ENCODE peak calls at places on chromosomes 4 and X, in six cellular contexts. Q, B, U, S, X and Y are unnamed samples.

GRCh38 chr4:150209140-150209829 is 131.0 kb downstream of the DCLK2 start:
- DNase-seq in Q (peak), B (peak), U (peak), S (peak), X (peak), Y (peak)

GRCh38 chrX:17876135-17876534 is 15.0 kb upstream of the RAI2 start:
- DNase-seq in Q (no peak), B (no peak), U (no peak), S (no peak), X (peak), Y (no peak)

GRCh38 chr4:125838239-125838601 is 523.5 kb downstream of the FAT4 start:
- DNase-seq in Q (no peak), B (no peak), U (no peak), S (no peak), X (no peak), Y (no peak)

GRCh38 chr4:106898621-106899230 is 137.4 kb downstream of the DKK2 start:
- DNase-seq in Q (peak), B (no peak), U (peak), S (no peak), X (peak), Y (peak)

GRCh38 chrX:42585842-42586621 is 191.9 kb downstream of the PPP1R2C start:
- DNase-seq in Q (no peak), B (no peak), U (no peak), S (no peak), X (no peak), Y (no peak)

GRCh38 chr4:110068248-110068647 is 130.2 kb downstream of the ELOVL6 start:
- DNase-seq in Q (no peak), B (no peak), U (no peak), S (no peak), X (no peak), Y (no peak)

GRCh38 chrX:119870626-119871131 is 854 bp downstream of the RNF113A start:
- DNase-seq in Q (peak), B (peak), U (peak), S (no peak), X (peak), Y (no peak)

GRCh38 chrX:48956728-48957414 is 536 bp downstream of the OTUD5 start:
- DNase-seq in Q (peak), B (no peak), U (no peak), S (peak), X (no peak), Y (no peak)

GRCh38 chr4:28759064-28759463 is 1898.4 kb downstream of the STIM2 start:
- DNase-seq in Q (no peak), B (no peak), U (no peak), S (no peak), X (no peak), Y (no peak)

GRCh38 chr4:95544433-95545103 is 4.2 kb downstream of the UNC5C start:
- DNase-seq in Q (peak), B (no peak), U (no peak), S (no peak), X (no peak), Y (no peak)

GRCh38 chr4:24793219-24794005 is 2.0 kb upstream of the SOD3 start:
- DNase-seq in Q (peak), B (no peak), U (no peak), S (no peak), X (no peak), Y (no peak)

GRCh38 chr4:173424899-173425805 is 26.2 kb upstream of the SCRG1 start:
- DNase-seq in Q (no peak), B (no peak), U (no peak), S (no peak), X (no peak), Y (peak)

GRCh38 chr4:125676156-125676555 is 361.4 kb downstream of the FAT4 start:
- DNase-seq in Q (no peak), B (no peak), U (no peak), S (no peak), X (no peak), Y (no peak)

GRCh38 chrX:12309733-12310054 is 171.4 kb downstream of the FRMPD4 start:
- DNase-seq in Q (no peak), B (no peak), U (no peak), S (no peak), X (peak), Y (no peak)

GRCh38 chrX:155880586-155881157 is 473 bp upstream of the VAMP7 start:
- DNase-seq in Q (peak), B (no peak), U (no peak), S (no peak), X (no peak), Y (no peak)

GRCh38 chrX:33339219-33339618 is 127.9 kb upstream of the DMD start:
- DNase-seq in Q (peak), B (no peak), U (no peak), S (no peak), X (peak), Y (no peak)

GRCh38 chrX:109873983-109874382 is 128.9 kb upstream of the TMEM164 start:
- DNase-seq in Q (no peak), B (no peak), U (no peak), S (no peak), X (no peak), Y (no peak)

GRCh38 chr4:5027366-5027765 is 8.1 kb upstream of the CYTL1 start:
- DNase-seq in Q (no peak), B (no peak), U (no peak), S (no peak), X (no peak), Y (no peak)

GRCh38 chr4:25111648-25112196 is 48.5 kb downstream of the SEPSECS start:
- DNase-seq in Q (no peak), B (no peak), U (no peak), S (no peak), X (no peak), Y (no peak)

GRCh38 chr4:111650553-111651183 is 494.6 kb upstream of the FAM241A start:
- DNase-seq in Q (no peak), B (no peak), U (no peak), S (no peak), X (peak), Y (no peak)

GRCh38 chrX:97547873-97548578 is 664.3 kb downstream of the RPA4 start:
- DNase-seq in Q (no peak), B (no peak), U (no peak), S (no peak), X (no peak), Y (no peak)

GRCh38 chrX:4579480-4579879 is 866.0 kb upstream of the PRKX start:
- DNase-seq in Q (no peak), B (no peak), U (no peak), S (no peak), X (no peak), Y (no peak)

GRCh38 chr4:7760706-7761105 is 179.0 kb downstream of the AFAP1 start:
- DNase-seq in Q (no peak), B (no peak), U (no peak), S (no peak), X (no peak), Y (no peak)

GRCh38 chr4:141328550-141329173 is 108.0 kb downstream of the ZNF330 start:
- DNase-seq in Q (no peak), B (no peak), U (no peak), S (no peak), X (no peak), Y (no peak)

GRCh38 chr4:141530627-141531026 is 105.8 kb upstream of the IL15 start:
- DNase-seq in Q (no peak), B (no peak), U (no peak), S (no peak), X (no peak), Y (no peak)

GRCh38 chr4:23369331-23369730 is 520.5 kb downstream of the PPARGC1A start:
- DNase-seq in Q (peak), B (no peak), U (no peak), S (no peak), X (peak), Y (no peak)

GRCh38 chr4:1244978-1245471 is 3.9 kb downstream of the CTBP1 start:
- DNase-seq in Q (no peak), B (no peak), U (no peak), S (no peak), X (peak), Y (no peak)

GRCh38 chrX:103396186-103396585 is 19.8 kb downstream of the BEX3 start:
- DNase-seq in Q (no peak), B (no peak), U (no peak), S (no peak), X (no peak), Y (peak)

DNA sequence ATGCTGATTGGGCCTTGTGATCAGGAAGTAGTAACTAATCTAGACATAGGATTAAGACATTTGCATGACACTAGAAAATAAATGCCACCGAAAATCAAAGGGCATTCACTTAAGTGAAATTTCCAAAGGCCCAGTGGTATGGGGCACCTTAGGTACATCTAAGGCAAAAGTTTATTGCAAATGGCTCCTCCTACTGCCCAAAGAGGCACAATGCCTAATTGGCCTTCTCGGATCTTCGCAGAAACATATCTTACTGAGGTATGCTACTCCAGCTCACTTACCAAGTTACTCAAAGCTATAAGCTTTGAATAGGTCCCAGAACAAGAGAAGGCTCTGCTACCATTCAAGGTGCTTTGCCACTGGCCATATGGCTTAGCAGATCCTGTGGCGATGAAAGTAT is 174.8 kb upstream of the CXCL13 start:
- DNase-seq in Q (no peak), B (no peak), U (no peak), S (no peak), X (peak), Y (no peak)
- TF ChIP-seq CTCF in Q (no peak), B (no peak), U (peak), S (no peak), X (peak), Y (no peak)

GRCh38 chr4:132332932-132333722 is 816.0 kb upstream of the PCDH10 start:
- DNase-seq in Q (no peak), B (no peak), U (peak), S (no peak), X (no peak), Y (peak)
- TF ChIP-seq CTCF in Q (peak), B (no peak), U (peak), S (no peak), X (peak), Y (no peak)

GRCh38 chrX:105211051-105211575 is 9.4 kb downstream of the TEX13A start:
- DNase-seq in Q (no peak), B (no peak), U (no peak), S (no peak), X (no peak), Y (peak)

GRCh38 chrX:105209406-105209805 is 11.1 kb downstream of the TEX13A start:
- DNase-seq in Q (no peak), B (no peak), U (no peak), S (no peak), X (no peak), Y (no peak)

DNA sequence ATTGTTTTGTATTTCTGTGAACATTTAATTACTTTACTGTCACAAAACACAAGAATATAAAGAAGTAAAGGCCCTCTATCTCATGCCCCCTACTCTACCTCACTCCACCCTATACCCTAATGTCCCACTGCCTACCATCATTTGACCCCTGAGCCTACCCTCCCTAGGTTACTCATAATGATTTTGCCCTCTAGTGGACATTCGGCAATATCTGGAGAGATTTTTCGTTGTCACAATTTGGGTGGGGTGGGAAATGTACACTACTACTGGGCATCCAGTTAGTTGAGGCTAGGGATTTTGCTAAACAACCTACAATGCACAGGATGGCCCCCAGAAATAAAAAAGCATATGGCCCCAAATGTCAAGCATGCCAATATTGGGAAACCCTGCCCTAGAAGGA is 10.2 kb downstream of the TEX13A start:
- DNase-seq in Q (no peak), B (no peak), U (no peak), S (no peak), X (no peak), Y (no peak)
- TF ChIP-seq CTCF in Q (no peak), B (no peak), U (peak), S (no peak), X (peak), Y (no peak)

DNA sequence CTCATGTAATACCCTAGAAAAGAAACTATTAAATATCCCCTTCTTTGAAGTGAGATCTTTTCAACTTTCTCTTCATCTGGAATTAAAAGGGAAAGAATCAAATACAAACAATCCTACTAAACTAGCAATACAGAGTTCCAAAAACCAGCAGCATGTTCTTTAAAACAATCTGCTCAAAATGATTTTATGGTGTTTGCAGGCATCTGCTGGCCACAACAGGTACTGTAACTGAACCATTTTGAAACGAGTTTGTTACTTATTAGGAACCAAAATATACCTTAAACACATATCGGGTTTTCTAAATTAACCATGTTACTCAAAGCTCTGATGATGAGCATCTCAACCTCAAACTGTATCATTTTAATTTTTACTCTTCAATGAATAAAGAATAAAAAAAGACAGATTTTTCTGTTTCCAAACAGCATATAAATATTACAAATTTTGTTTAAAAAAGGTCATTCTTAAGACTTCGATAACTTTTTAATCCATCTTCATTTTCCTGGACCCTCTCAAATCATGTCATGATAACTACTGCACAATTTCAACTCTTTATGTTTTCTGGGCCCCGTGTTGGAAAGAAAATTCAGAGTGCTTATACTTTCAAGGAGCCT is 56.5 kb downstream of the ARAP2 start:
- DNase-seq in Q (peak), B (no peak), U (peak), S (no peak), X (peak), Y (peak)
- TF ChIP-seq CTCF in Q (peak), B (peak), U (peak), S (no peak), X (peak), Y (no peak)

GRCh38 chr4:183495182-183495581 is 9.7 kb upstream of the ING2 start:
- DNase-seq in Q (no peak), B (no peak), U (no peak), S (no peak), X (no peak), Y (no peak)

GRCh38 chr4:183492791-183493221 is 12.1 kb upstream of the ING2 start:
- DNase-seq in Q (no peak), B (no peak), U (no peak), S (no peak), X (no peak), Y (peak)

DNA sequence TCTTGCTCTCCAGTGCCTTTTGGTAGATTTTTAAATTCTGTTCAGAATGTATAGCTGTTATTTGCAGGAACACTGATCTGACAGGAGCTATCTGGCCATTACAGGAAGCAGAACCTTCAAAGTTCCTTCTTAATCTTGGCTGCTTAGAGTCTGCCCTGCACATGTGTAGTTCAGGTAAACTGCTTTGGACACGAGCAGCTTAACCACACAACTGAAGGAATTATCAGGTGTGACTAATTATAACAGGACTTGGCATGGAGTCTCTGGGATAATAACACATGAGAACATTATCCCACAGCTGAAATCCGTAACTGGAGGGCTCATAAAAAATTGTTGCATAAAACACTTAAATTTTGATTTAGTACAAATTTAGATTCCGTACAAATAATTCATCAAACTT is 11.6 kb upstream of the ING2 start:
- DNase-seq in Q (no peak), B (no peak), U (no peak), S (no peak), X (no peak), Y (no peak)
- TF ChIP-seq CTCF in Q (no peak), B (no peak), U (no peak), S (no peak), X (no peak), Y (no peak)

GRCh38 chr4:120004054-120004453 is 62.6 kb downstream of the MAD2L1 start:
- DNase-seq in Q (no peak), B (no peak), U (no peak), S (no peak), X (no peak), Y (no peak)
- TF ChIP-seq CTCF in Q (no peak), B (no peak), U (no peak), S (no peak), X (no peak), Y (no peak)